ENCODE peak calls at places on chromosomes 13 and 19, in six cellular contexts. L is AG09319, H is bronchial epithelial cell, U is hepatocyte, E is thyroid gland, I is endothelial cell. Q is an unnamed sample.

GRCh38 chr13:29434217-29434940 is 161.1 kb downstream of the SLC7A1 start:
- DNase-seq in E (peak), L (no peak), U (no peak), H (no peak), I (no peak), Q (no peak)

GRCh38 chr19:2523630-2524311 is 47.8 kb downstream of the GADD45B start:
- DNase-seq in U (no peak), L (no peak), I (no peak), E (no peak), H (no peak), Q (no peak)

GRCh38 chr13:98156259-98156658 is 13.4 kb downstream of the FARP1 start:
- DNase-seq in H (no peak), L (no peak), E (no peak), U (no peak), I (no peak), Q (no peak)

GRCh38 chr19:10823690-10824089 is 12.3 kb downstream of the TMED1 start:
- DNase-seq in H (no peak), L (no peak), I (no peak), U (no peak), E (no peak), Q (no peak)

GRCh38 chr19:3692141-3693029 is 7.9 kb downstream of the PIP5K1C start:
- DNase-seq in L (no peak), U (no peak), E (no peak), I (peak), H (no peak), Q (peak)

GRCh38 chr19:34118879-34119748 is 53.2 kb upstream of the LSM14A start:
- DNase-seq in E (no peak), I (no peak), H (no peak), U (no peak), L (no peak), Q (no peak)

GRCh38 chr19:5586300-5587070 is 18.7 kb upstream of the TINCR start:
- DNase-seq in U (no peak), I (no peak), H (peak), L (no peak), E (no peak), Q (no peak)

GRCh38 chr13:30463820-30464495 is 1.8 kb downstream of the HMGB1 start:
- DNase-seq in E (peak), U (peak), L (no peak), H (peak), I (peak), Q (peak)

GRCh38 chr13:29754486-29754806 is 96.0 kb downstream of the UBL3 start:
- DNase-seq in I (no peak), U (no peak), E (no peak), L (no peak), H (no peak), Q (peak)

GRCh38 chr19:18710986-18711751 is 27.7 kb downstream of the CRTC1 start:
- DNase-seq in U (no peak), L (peak), E (no peak), H (no peak), I (no peak), Q (no peak)

GRCh38 chr19:6041991-6042421 is 64.1 kb upstream of the RANBP3 start:
- DNase-seq in U (no peak), H (no peak), L (no peak), E (no peak), I (no peak), Q (no peak)

GRCh38 chr19:55353356-55353802 is 1.1 kb downstream of the COX6B2 start:
- DNase-seq in E (no peak), I (no peak), U (no peak), H (no peak), L (no peak), Q (no peak)

GRCh38 chr13:50393641-50394040 is 378.4 kb downstream of the KCNRG start:
- DNase-seq in U (no peak), L (no peak), H (peak), I (peak), E (no peak), Q (no peak)

GRCh38 chr13:44084146-44084545 is 204.4 kb downstream of the LACC1 start:
- DNase-seq in L (no peak), H (no peak), I (no peak), E (no peak), U (no peak), Q (no peak)

GRCh38 chr19:13329766-13330165 is 176.5 kb downstream of the CACNA1A start:
- DNase-seq in U (no peak), H (no peak), L (no peak), I (no peak), E (no peak), Q (no peak)

GRCh38 chr13:50125556-50126377 is 110.5 kb downstream of the KCNRG start:
- DNase-seq in I (peak), E (peak), H (peak), U (peak), L (peak), Q (peak)

GRCh38 chr13:108326318-108326717 is 56.8 kb downstream of the TNFSF13B start:
- DNase-seq in U (peak), I (no peak), L (no peak), H (no peak), E (no peak), Q (no peak)

GRCh38 chr13:25300861-25301346 is 521 bp upstream of the NUP58 start:
- DNase-seq in E (peak), L (no peak), U (no peak), H (no peak), I (peak), Q (no peak)

GRCh38 chr19:10104665-10105221 is 1.4 kb upstream of the PPAN start:
- DNase-seq in H (no peak), U (no peak), E (no peak), I (no peak), L (no peak), Q (no peak)

GRCh38 chr19:47231215-47232054 is 436 bp upstream of the BBC3 start:
- DNase-seq in I (peak), U (peak), E (peak), H (peak), L (peak), Q (peak)

GRCh38 chr13:35039012-35039411 is 96.9 kb downstream of the NBEA start:
- DNase-seq in I (no peak), U (no peak), H (no peak), L (no peak), E (no peak), Q (no peak)

GRCh38 chr13:60363288-60363687 is 33.7 kb upstream of the TDRD3 start:
- DNase-seq in L (no peak), I (no peak), E (no peak), U (no peak), H (no peak), Q (no peak)

GRCh38 chr19:29587518-29587986 is 18.5 kb upstream of the POP4 start:
- DNase-seq in I (no peak), U (no peak), E (no peak), H (peak), L (no peak), Q (no peak)

GRCh38 chr19:29596080-29596479 is 10.0 kb upstream of the POP4 start:
- DNase-seq in I (no peak), L (no peak), U (no peak), E (peak), H (no peak), Q (no peak)

GRCh38 chr19:17718988-17719711 is at the start of gene MAP1S:
- DNase-seq in U (peak), E (peak), L (no peak), H (peak), I (peak), Q (peak)

GRCh38 chr13:51834581-51835158 is 10.3 kb downstream of the TMEM272 start:
- DNase-seq in H (no peak), I (no peak), E (no peak), L (no peak), U (no peak), Q (no peak)

GRCh38 chr13:51831519-51831918 is 13.5 kb downstream of the TMEM272 start:
- DNase-seq in H (no peak), E (no peak), U (no peak), L (no peak), I (no peak), Q (no peak)

GRCh38 chr13:51833980-51834379 is 11.0 kb downstream of the TMEM272 start:
- DNase-seq in H (no peak), E (no peak), U (no peak), I (no peak), L (no peak), Q (no peak)

GRCh38 chr13:51829236-51829899 is 15.6 kb downstream of the TMEM272 start:
- DNase-seq in E (no peak), U (no peak), H (no peak), L (no peak), I (no peak), Q (no peak)

DNA sequence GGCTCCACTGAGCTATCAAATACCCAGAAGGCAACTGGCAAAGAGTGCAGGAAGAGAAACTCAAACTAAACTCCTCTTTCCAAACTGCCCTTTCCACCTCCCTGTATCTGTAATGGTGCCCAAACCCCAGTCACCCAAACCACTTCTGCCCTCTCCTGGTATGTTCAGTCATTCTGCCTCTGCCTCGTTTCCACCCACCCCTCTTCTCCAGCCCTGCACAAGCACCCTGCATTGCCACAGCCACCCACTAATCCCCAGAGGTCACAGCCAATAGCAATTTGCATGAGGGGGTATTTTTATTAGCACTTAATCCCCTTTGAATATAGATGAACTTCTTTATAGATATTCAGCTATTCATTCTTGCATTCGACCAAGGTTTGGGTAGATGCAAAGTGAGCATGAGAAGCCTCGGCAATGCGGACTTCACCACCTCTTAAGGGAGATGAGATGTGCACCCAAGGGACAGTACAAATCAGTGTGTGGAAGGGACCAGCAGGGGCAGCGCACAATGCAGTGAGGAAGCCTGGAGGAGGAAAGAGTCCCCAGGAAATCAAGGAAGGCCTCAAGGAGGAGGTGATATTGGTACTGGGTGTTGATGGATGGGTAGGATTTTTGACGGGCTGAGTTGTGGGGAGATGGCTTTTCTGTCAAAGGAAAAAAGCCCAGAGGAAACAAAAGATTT is 12.4 kb downstream of the TMEM272 start:
- DNase-seq in H (no peak), U (no peak), E (peak), I (no peak), L (no peak), Q (peak)
- TF ChIP-seq CTCF in H (peak), U (peak), E (peak), I (no peak), L (peak), Q (no peak)

DNA sequence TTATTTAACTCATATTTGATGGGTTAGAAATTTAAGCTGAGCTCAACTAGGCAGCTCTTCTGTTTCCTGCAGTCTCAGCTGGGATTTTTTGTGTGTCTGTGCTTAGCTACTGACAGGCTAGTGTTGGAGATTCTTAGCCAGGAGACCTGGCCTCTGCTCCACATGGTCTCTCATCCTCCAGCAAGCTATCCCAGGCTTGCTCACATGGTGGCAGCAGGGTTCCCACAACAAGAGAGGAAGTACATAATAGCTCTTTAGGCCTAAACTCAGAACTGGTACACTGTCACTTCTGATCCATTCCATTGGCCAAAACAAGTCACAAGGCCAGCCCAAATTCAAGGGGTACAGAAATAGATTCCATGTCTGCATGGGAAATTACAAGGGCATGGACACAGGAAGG is 406.2 kb downstream of the SUCLA2 start:
- DNase-seq in H (no peak), I (no peak), U (no peak), E (no peak), L (no peak), Q (no peak)
- TF ChIP-seq CTCF in H (no peak), I (no peak), U (no peak), E (no peak), L (no peak), Q (no peak)

GRCh38 chr19:39197808-39198207 is 1.0 kb downstream of the NCCRP1 start:
- DNase-seq in U (no peak), E (no peak), L (no peak), H (no peak), I (no peak), Q (peak)
- TF ChIP-seq CTCF in U (no peak), E (no peak), L (no peak), H (no peak), I (no peak), Q (no peak)

GRCh38 chr13:94112731-94113130 is 366.8 kb downstream of the DCT start:
- DNase-seq in L (no peak), E (no peak), U (no peak), I (no peak), H (no peak), Q (no peak)

GRCh38 chr13:94119360-94119936 is 360.0 kb downstream of the DCT start:
- DNase-seq in L (no peak), E (no peak), H (no peak), U (peak), I (no peak), Q (no peak)

GRCh38 chr13:94112227-94112626 is 367.3 kb downstream of the DCT start:
- DNase-seq in I (no peak), H (peak), U (no peak), L (peak), E (no peak), Q (peak)

GRCh38 chr13:94114166-94114565 is 365.3 kb downstream of the DCT start:
- DNase-seq in I (no peak), E (no peak), H (no peak), U (no peak), L (no peak), Q (no peak)

DNA sequence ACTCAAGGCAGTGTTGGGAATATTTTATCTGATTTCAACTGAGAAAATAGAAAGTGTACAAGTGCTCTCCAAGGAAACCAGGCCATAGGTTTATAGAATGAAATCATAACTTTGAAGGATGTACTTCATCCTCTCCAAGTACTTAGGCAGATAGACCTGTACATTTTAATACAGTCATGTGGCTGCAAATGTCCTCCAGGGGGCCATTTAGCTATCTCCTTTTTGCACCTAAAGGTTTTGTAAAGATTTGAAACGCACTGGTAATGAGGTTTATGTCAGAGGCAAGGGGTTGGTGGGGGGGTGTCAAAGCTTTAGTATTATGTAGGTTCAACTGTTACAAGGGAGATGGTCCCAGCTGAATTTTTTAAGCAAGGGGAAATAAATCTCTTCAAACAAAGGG is 364.4 kb downstream of the DCT start:
- DNase-seq in U (no peak), L (no peak), H (no peak), E (no peak), I (no peak), Q (no peak)
- TF ChIP-seq CTCF in U (no peak), L (no peak), H (no peak), E (no peak), I (no peak), Q (no peak)

DNA sequence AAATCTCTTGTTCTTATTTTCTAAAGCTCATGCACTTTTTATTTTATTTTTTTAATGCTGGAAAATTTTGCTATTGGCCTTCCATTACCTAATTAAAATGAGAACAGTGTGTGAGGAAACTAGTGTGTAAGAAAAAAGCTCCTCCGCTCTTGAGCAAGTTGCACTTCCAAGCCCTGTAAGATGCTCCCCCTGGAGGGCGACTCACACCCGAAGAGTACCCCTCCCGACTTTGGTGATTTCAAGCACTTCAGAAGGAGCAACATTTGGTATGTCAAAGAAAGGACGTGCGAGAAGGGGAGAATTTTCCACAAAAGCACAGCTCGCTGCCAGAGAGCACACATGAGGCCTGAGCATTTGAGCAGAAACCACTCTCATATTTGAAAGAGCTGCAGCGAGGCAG is 504.3 kb downstream of the FGF9 start:
- DNase-seq in U (no peak), L (no peak), E (no peak), I (no peak), H (no peak), Q (no peak)
- TF ChIP-seq CTCF in U (no peak), L (no peak), E (no peak), I (no peak), H (no peak), Q (no peak)

DNA sequence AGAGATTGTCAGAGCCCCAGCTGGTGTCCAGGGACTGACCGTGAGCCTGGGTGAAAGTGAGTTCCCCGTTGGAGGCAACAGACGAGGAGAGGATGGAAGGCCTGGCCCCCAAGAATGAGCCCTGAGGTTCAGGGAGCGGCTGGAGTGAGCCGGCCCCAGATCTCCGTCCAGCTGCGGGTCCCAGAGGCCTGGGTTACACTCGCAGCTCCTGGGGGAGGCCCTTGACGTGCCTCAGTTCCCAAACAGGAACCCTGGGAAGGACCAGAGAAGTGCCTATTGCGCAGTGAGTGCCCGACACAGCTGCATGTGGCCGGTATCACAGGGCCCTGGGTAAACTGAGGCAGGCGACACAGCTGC is 1.1 kb upstream of the ELANE start:
- DNase-seq in U (no peak), H (no peak), E (no peak), L (no peak), I (no peak), Q (no peak)
- TF ChIP-seq CTCF in U (no peak), H (no peak), E (no peak), L (no peak), I (no peak), Q (no peak)

GRCh38 chr13:77515785-77516184 is 19.7 kb upstream of the SCEL start:
- DNase-seq in H (no peak), E (no peak), U (no peak), L (no peak), I (no peak), Q (no peak)

GRCh38 chr13:77514336-77514726 is 21.2 kb upstream of the SCEL start:
- DNase-seq in E (no peak), U (no peak), L (no peak), I (no peak), H (no peak), Q (no peak)

GRCh38 chr13:77516342-77516789 is 19.1 kb upstream of the SCEL start:
- DNase-seq in H (peak), E (peak), U (no peak), I (no peak), L (no peak), Q (peak)

GRCh38 chr13:77511552-77511951 is 24.0 kb upstream of the SCEL start:
- DNase-seq in L (no peak), I (no peak), E (no peak), H (no peak), U (no peak), Q (no peak)

DNA sequence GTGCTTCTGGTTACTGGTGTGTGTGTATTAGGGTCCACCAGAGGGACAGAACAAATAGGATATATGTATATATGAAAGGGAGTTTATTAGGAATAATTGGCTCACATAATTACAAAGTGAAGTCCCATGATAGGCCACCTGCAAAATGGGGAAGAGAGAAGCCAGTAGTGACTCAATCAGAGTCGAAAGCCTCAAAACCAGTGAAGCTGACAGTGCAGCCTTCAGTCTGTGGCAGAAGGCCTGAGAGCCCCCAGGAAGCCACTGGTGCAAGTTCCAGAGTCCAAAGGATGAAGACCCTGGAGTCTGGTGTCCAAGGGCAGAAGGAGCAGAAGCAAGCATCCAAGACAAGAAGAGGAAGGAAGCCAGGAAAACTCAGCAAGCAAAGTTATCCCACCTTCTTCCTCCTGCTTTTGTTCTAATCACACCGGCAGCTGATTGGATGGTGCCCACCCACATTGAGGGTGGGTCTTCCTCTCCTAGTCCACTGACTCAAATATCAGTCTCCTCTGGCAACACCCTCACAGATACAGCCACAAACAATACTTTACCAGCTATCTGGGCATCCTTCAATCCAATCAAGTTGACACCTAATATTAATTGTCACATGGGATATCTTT is 21.7 kb upstream of the SCEL start:
- DNase-seq in I (no peak), H (no peak), L (no peak), E (no peak), U (no peak), Q (no peak)
- TF ChIP-seq CTCF in I (no peak), H (no peak), L (no peak), E (no peak), U (no peak), Q (no peak)

DNA sequence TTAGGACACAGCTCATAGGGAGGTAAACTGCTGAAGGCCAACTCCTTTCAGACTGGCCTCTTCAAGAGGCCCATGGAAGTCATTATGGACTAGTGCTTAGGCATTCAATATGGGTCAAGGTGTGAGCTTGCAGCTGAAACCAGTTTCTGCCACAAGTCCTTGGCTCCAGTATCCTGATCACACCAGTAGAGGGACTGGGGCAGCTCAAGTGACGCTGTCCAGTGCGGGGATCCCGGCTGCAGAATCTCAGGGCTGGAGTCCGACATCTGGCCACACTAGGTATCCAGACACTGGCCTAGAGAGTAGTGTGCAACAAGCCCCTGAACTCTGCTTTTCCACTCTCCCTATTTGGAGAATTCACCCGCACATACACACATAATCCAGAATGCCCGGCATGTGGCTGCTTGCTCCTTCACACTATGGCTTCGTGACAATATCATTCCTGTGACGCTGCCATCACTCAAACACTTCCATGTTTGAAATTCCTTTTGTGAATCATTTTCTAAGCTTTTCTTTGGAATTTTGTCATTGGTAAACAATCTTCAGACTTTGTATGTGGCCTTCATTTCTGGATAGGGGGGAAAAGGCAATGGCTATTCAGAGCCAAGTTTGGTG is 425.1 kb downstream of the EFNB2 start:
- DNase-seq in L (no peak), E (no peak), I (no peak), U (no peak), H (peak), Q (no peak)
- TF ChIP-seq CTCF in L (no peak), E (no peak), I (no peak), U (no peak), H (no peak), Q (no peak)

Q was measured in MCF 10A.